ENCODE peak calls at places on chromosomes 3 and 15, in ten cellular contexts. B, N, K, R, G, C, P, Z, T and M are unnamed samples.

GRCh38 chr3:113741086-113741485 is 5.0 kb downstream of the NAA50 start:
- DNase-seq in B (no peak), N (no peak), K (no peak), R (no peak), G (no peak), C (no peak), P (no peak), Z (no peak), T (no peak), M (no peak)

GRCh38 chr3:122942937-122943827 is 84.4 kb downstream of the SEMA5B start:
- DNase-seq in B (no peak), N (peak), K (peak), R (peak), G (no peak), C (peak), P (peak), Z (peak), T (peak), M (peak)

GRCh38 chr3:183254816-183255730 is 2.0 kb downstream of the B3GNT5 start:
- DNase-seq in B (no peak), N (no peak), K (peak), R (no peak), G (no peak), C (no peak), P (no peak), Z (peak), T (peak), M (peak)

GRCh38 chr15:50764331-50765201 is 940 bp downstream of the SPPL2A start:
- DNase-seq in B (peak), N (no peak), K (peak), R (peak), G (no peak), C (no peak), P (no peak), Z (no peak), T (peak), M (no peak)

GRCh38 chr3:170499562-170500156 is 81.0 kb downstream of the CLDN11 start:
- DNase-seq in B (no peak), N (peak), K (no peak), R (peak), G (no peak), C (peak), P (peak), Z (peak), T (peak), M (peak)

GRCh38 chr15:67796196-67796699 is 29.1 kb upstream of the SKOR1 start:
- DNase-seq in B (no peak), N (no peak), K (no peak), R (no peak), G (no peak), C (no peak), P (no peak), Z (no peak), T (no peak), M (no peak)

GRCh38 chr3:153277029-153277428 is 115.0 kb downstream of the RAP2B start:
- DNase-seq in B (no peak), N (no peak), K (no peak), R (no peak), G (no peak), C (no peak), P (no peak), Z (no peak), T (no peak), M (peak)

GRCh38 chr3:73503781-73504180 is 121.0 kb downstream of the PDZRN3 start:
- DNase-seq in B (no peak), N (no peak), K (peak), R (no peak), G (no peak), C (no peak), P (no peak), Z (no peak), T (peak), M (no peak)

GRCh38 chr3:120093119-120093922 is 926 bp downstream of the GSK3B start:
- DNase-seq in B (peak), N (peak), K (peak), R (peak), G (peak), C (no peak), P (no peak), Z (peak), T (peak), M (no peak)

GRCh38 chr3:121529308-121529707 is 16.5 kb downstream of the POLQ start:
- DNase-seq in B (no peak), N (no peak), K (no peak), R (peak), G (no peak), C (no peak), P (no peak), Z (no peak), T (no peak), M (no peak)

GRCh38 chr15:69027976-69028518 is 13.6 kb downstream of the NOX5 start:
- DNase-seq in B (no peak), N (no peak), K (no peak), R (no peak), G (no peak), C (no peak), P (no peak), Z (no peak), T (no peak), M (no peak)

GRCh38 chr15:66835558-66835878 is 133.5 kb downstream of the SMAD6 start:
- DNase-seq in B (no peak), N (no peak), K (no peak), R (peak), G (no peak), C (no peak), P (no peak), Z (no peak), T (no peak), M (peak)

GRCh38 chr15:75989045-75989444 is 23.2 kb downstream of the NRG4 start:
- DNase-seq in B (no peak), N (no peak), K (no peak), R (no peak), G (no peak), C (no peak), P (no peak), Z (no peak), T (no peak), M (peak)

GRCh38 chr3:13612829-13613228 is 63.9 kb downstream of the FBLN2 start:
- DNase-seq in B (no peak), N (no peak), K (no peak), R (peak), G (no peak), C (no peak), P (no peak), Z (no peak), T (no peak), M (no peak)

GRCh38 chr3:30302027-30302426 is 304.4 kb upstream of the TGFBR2 start:
- DNase-seq in B (no peak), N (no peak), K (no peak), R (no peak), G (no peak), C (no peak), P (no peak), Z (no peak), T (no peak), M (no peak)

GRCh38 chr15:101115887-101116680 is 135.8 kb downstream of the CHSY1 start:
- DNase-seq in B (no peak), N (peak), K (no peak), R (peak), G (no peak), C (no peak), P (peak), Z (no peak), T (peak), M (no peak)

GRCh38 chr15:33358303-33358702 is 47.5 kb downstream of the RYR3 start:
- DNase-seq in B (no peak), N (no peak), K (no peak), R (no peak), G (no peak), C (no peak), P (no peak), Z (no peak), T (no peak), M (no peak)